ENCODE peak calls at places on chromosomes 1 and 21, in four cellular contexts. L is brain microvascular endothelial cell, B is GM06990, P is left ventricle myocardium inferior. W is an unnamed sample.

GRCh38 chr1:212512731-212513559 is 80.2 kb downstream of the NENF start:
- DNase-seq in P (no peak), L (peak; percentile 45), B (no peak), W (no peak)

GRCh38 chr1:233971753-233972152 is 67.3 kb downstream of the SLC35F3 start:
- DNase-seq in P (no peak), L (no peak), B (no peak), W (no peak)

GRCh38 chr21:46411236-46411635 is 47.5 kb upstream of the DIP2A start:
- DNase-seq in P (no peak), B (no peak), L (no peak), W (peak; percentile 70)

GRCh38 chr1:164563821-164564251 is 4.9 kb downstream of the PBX1 start:
- DNase-seq in B (no peak), P (no peak), L (no peak), W (no peak)

GRCh38 chr1:205088341-205088740 is 4.1 kb upstream of the TMEM81 start:
- DNase-seq in P (no peak), B (no peak), L (no peak), W (no peak)

GRCh38 chr1:187067160-187067559 is 238.4 kb downstream of the PLA2G4A start:
- DNase-seq in B (no peak), P (no peak), L (no peak), W (no peak)

GRCh38 chr1:86522230-86522629 is 24.6 kb upstream of the CLCA4 start:
- DNase-seq in L (no peak), B (no peak), P (no peak), W (no peak)

GRCh38 chr1:154847891-154848290 is 22.2 kb downstream of the KCNN3 start:
- DNase-seq in L (no peak), P (no peak), B (no peak), W (no peak)

GRCh38 chr1:153577138-153577537 is 11.5 kb upstream of the S100A2 start:
- DNase-seq in P (no peak), B (no peak), L (no peak), W (no peak)

GRCh38 chr21:45303751-45304150 is 16.1 kb upstream of the POFUT2 start:
- DNase-seq in L (no peak), P (peak; percentile 15), B (no peak), W (no peak)

GRCh38 chr1:232627171-232627570 is 2.8 kb downstream of the SIPA1L2 start:
- DNase-seq in P (no peak), L (no peak), B (no peak), W (no peak)

GRCh38 chr1:155227261-155228095 is 19.0 kb downstream of the MTX1 start:
- DNase-seq in P (peak; percentile 99), L (peak; percentile 99), B (peak; percentile 97), W (peak; percentile 100)

GRCh38 chr21:46005481-46005881 is 23.9 kb downstream of the COL6A1 start:
- DNase-seq in P (peak; percentile 15), B (no peak), L (no peak), W (peak; percentile 69)

GRCh38 chr1:44531785-44532566 is 126.9 kb downstream of the RNF220 start:
- DNase-seq in B (peak; percentile 24), P (no peak), L (peak; percentile 43), W (no peak)

GRCh38 chr1:201557572-201557958 is 18.6 kb downstream of the NAV1 start:
- DNase-seq in L (no peak), P (no peak), B (no peak), W (no peak)

GRCh38 chr1:118333601-118334241 is 148.7 kb upstream of the SPAG17 start:
- DNase-seq in P (no peak), B (no peak), L (no peak), W (no peak)

GRCh38 chr1:227559926-227560325 is 3.4 kb upstream of the ZNF678 start:
- DNase-seq in P (no peak), L (no peak), B (no peak), W (no peak)

GRCh38 chr1:224203243-224204016 is 20.4 kb downstream of the DEGS1 start:
- DNase-seq in B (no peak), L (peak; percentile 67), P (peak; percentile 40), W (peak; percentile 59)

GRCh38 chr1:65189716-65190115 is 41.7 kb downstream of the AK4 start:
- DNase-seq in B (no peak), P (no peak), L (no peak), W (no peak)

GRCh38 chr1:59976194-59977074 is 49.9 kb upstream of the CYP2J2 start:
- DNase-seq in L (peak; percentile 64), P (peak; percentile 64), B (peak; percentile 5), W (peak; percentile 65)

GRCh38 chr21:32958288-32958992 is 67.3 kb upstream of the OLIG2 start:
- DNase-seq in B (no peak), P (no peak), L (no peak), W (peak; percentile 43)
- H3K36me3 ChIP-seq in B (no peaks in the 10 kb centered on the region), P (no peaks in the 10 kb centered on the region), L (no peaks in the 10 kb centered on the region), W (no peaks in the 10 kb centered on the region)

GRCh38 chr1:35932158-35932636 is 1.3 kb downstream of the AGO3 start:
- DNase-seq in B (no peak), P (no peak), L (no peak), W (no peak)
- H3K4me3 ChIP-seq in B (peak overlapping the region; percentile 89), P (peak overlapping the region; percentile 95), L (peak overlapping the region; percentile 91), W (peak overlapping the region; percentile 89)

DNA sequence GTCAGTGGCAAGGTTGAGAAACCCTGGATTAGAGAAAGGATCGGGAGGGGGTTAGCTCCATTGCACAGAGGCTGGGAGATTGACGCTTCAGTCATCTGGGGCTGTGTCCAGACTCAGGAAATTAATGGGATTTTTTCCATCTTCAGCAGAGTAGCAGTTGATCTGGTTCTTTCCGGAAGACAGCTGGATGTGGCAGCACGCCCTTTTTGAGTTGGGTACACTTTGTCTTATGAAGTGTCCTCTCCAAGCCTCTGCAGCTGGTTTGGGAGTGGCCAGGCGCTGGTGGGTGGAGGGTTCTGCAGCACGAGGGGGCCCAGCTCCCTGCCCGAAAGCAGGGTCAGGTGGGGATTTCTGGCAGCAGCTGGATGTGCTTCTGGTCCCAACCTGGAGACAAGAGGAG is 95.1 kb downstream of the TAS1R2 start:
- DNase-seq in L (no peak), B (no peak), P (no peak), W (no peak)
- H3K27me3 ChIP-seq in L (no peaks in the 10 kb centered on the region), B (no peaks in the 10 kb centered on the region), P (peaks cover 100% of the 10 kb centered on the region), W (no peaks in the 10 kb centered on the region)

DNA sequence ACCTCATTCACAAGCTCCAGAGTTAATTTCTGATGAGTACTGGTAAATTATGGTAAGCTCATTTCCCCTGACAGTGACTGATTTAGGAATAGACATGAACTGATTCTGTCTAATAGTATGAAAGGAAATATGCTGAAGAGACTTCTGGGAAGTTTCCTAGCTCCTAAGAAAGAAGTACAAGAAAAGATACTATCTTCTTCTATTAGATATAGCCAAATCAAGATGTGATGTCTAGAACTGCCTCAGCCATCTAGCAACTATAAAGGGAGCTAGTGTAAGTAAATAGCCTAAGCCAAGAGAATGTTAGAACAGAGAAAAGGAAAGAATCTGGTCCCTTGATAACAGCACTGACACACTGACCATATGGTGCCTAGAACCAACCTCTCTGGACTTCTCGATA is 10.7 kb upstream of the PHTF1 start:
- DNase-seq in L (no peak), P (no peak), B (no peak), W (no peak)
- H3K36me3 ChIP-seq in L (peaks cover 17% of the 10 kb centered on the region), P (peaks cover 46% of the 10 kb centered on the region), B (peaks cover 4% of the 10 kb centered on the region), W (peaks cover 3% of the 10 kb centered on the region)

GRCh38 chr21:41768371-41769042 is 1.7 kb upstream of the RIPK4 start:
- DNase-seq in P (no peak), L (peak; percentile 60), B (no peak), W (peak; percentile 80)
- H3K4me3 ChIP-seq in P (peak overlapping the region; percentile 46), L (peak overlapping the region; percentile 34), B (peak overlapping the region; percentile 5), W (peak overlapping the region; percentile 17)

GRCh38 chr1:14600405-14601150 is 2.1 kb downstream of the KAZN start:
- DNase-seq in P (no peak), B (no peak), L (no peak), W (no peak)
- H3K27me3 ChIP-seq in P (peaks cover 100% of the 10 kb centered on the region), B (peaks cover 1% of the 10 kb centered on the region), L (peaks cover 32% of the 10 kb centered on the region), W (peaks cover 21% of the 10 kb centered on the region)